ENCODE peak calls at places on chromosomes 1 and 21, in seven cellular contexts. V, L, T, S, X, K and P are unnamed samples.
A peak's percentile ranks its signal among the peaks of the same experiment; 100 is the strongest.

GRCh38 chr1:246947255-246947654 is 15.5 kb upstream of the AHCTF1 start:
- DNase-seq in V (peak; percentile 51), L (no peak), T (no peak), S (peak; percentile 26), X (no peak), K (peak; percentile 72), P (peak; percentile 88)

GRCh38 chr21:46120301-46121285 is 22.7 kb downstream of the COL6A2 start:
- DNase-seq in V (peak; percentile 16), L (no peak), T (peak; percentile 26), S (no peak), X (peak; percentile 56), K (peak; percentile 35), P (peak; percentile 11)

GRCh38 chr1:3745071-3745470 is 7.2 kb upstream of the CCDC27 start:
- DNase-seq in V (no peak), L (no peak), T (no peak), S (no peak), X (no peak), K (peak; percentile 30), P (no peak)

GRCh38 chr1:11144563-11145256 is 44.4 kb upstream of the ANGPTL7 start:
- DNase-seq in V (no peak), L (no peak), T (no peak), S (no peak), X (no peak), K (no peak), P (no peak)

GRCh38 chr1:23562138-23562819 is 3.0 kb upstream of the ID3 start:
- DNase-seq in V (peak; percentile 92), L (peak; percentile 95), T (peak; percentile 94), S (peak; percentile 93), X (peak; percentile 92), K (peak; percentile 91), P (peak; percentile 97)

GRCh38 chr1:7538033-7538432 is 233.1 kb upstream of the VAMP3 start:
- DNase-seq in V (no peak), L (peak; percentile 54), T (peak; percentile 33), S (no peak), X (peak; percentile 15), K (no peak), P (no peak)

GRCh38 chr1:204495078-204495753 is 611 bp upstream of the PIK3C2B start:
- DNase-seq in V (no peak), L (no peak), T (no peak), S (no peak), X (no peak), K (no peak), P (no peak)

GRCh38 chr1:192741095-192741494 is 67.7 kb upstream of the RGS2 start:
- DNase-seq in V (no peak), L (no peak), T (no peak), S (no peak), X (no peak), K (no peak), P (no peak)

GRCh38 chr1:203743101-203743501 is 21.9 kb upstream of the LAX1 start:
- DNase-seq in V (no peak), L (no peak), T (no peak), S (no peak), X (no peak), K (no peak), P (no peak)

GRCh38 chr1:204363335-204364114 is 3.8 kb upstream of the PLEKHA6 start:
- DNase-seq in V (peak; percentile 76), L (peak; percentile 70), T (peak; percentile 74), S (peak; percentile 74), X (peak; percentile 66), K (peak; percentile 74), P (peak; percentile 63)

GRCh38 chr1:235138821-235139220 is 10.2 kb upstream of the TOMM20 start:
- DNase-seq in V (no peak), L (no peak), T (no peak), S (no peak), X (no peak), K (no peak), P (no peak)

GRCh38 chr1:176880954-176881595 is 283.4 kb downstream of the ASTN1 start:
- DNase-seq in V (peak; percentile 67), L (peak; percentile 69), T (peak; percentile 64), S (peak; percentile 76), X (peak; percentile 71), K (peak; percentile 69), P (peak; percentile 79)

GRCh38 chr1:97364086-97364485 is 556.7 kb downstream of the DPYD start:
- DNase-seq in V (no peak), L (no peak), T (no peak), S (no peak), X (no peak), K (no peak), P (no peak)

GRCh38 chr21:38987551-38988210 is 182.0 kb downstream of the ETS2 start:
- DNase-seq in V (no peak), L (no peak), T (no peak), S (no peak), X (no peak), K (no peak), P (no peak)

GRCh38 chr1:112946683-112947082 is 9.3 kb downstream of the SLC16A1 start:
- DNase-seq in V (no peak), L (no peak), T (no peak), S (no peak), X (no peak), K (no peak), P (no peak)

GRCh38 chr1:182259229-182259872 is 132.2 kb downstream of the GLUL start:
- DNase-seq in V (no peak), L (no peak), T (no peak), S (peak; percentile 75), X (no peak), K (peak; percentile 46), P (peak; percentile 47)

GRCh38 chr1:36160949-36161485 is 5.1 kb downstream of the MAP7D1 start:
- DNase-seq in V (peak; percentile 51), L (peak; percentile 47), T (no peak), S (peak; percentile 60), X (peak; percentile 69), K (peak; percentile 78), P (peak; percentile 61)

GRCh38 chr1:177585492-177586220 is 384.2 kb downstream of the SEC16B start:
- DNase-seq in V (no peak), L (no peak), T (no peak), S (peak; percentile 54), X (no peak), K (no peak), P (no peak)

GRCh38 chr1:39573736-39574624 is 2.6 kb downstream of the PABPC4 start:
- DNase-seq in V (no peak), L (no peak), T (no peak), S (no peak), X (no peak), K (no peak), P (peak; percentile 61)

GRCh38 chr1:16095447-16095846 is 22.0 kb upstream of the FAM131C start:
- DNase-seq in V (no peak), L (no peak), T (no peak), S (no peak), X (peak; percentile 70), K (peak; percentile 14), P (no peak)

GRCh38 chr1:14165289-14165867 is 433.1 kb upstream of the KAZN start:
- DNase-seq in V (no peak), L (no peak), T (no peak), S (no peak), X (no peak), K (no peak), P (no peak)

GRCh38 chr1:14168663-14169062 is 429.8 kb upstream of the KAZN start:
- DNase-seq in V (no peak), L (no peak), T (no peak), S (no peak), X (no peak), K (no peak), P (no peak)

GRCh38 chr1:14173598-14173997 is 424.9 kb upstream of the KAZN start:
- DNase-seq in V (no peak), L (no peak), T (no peak), S (no peak), X (no peak), K (no peak), P (no peak)

GRCh38 chr1:14167889-14168288 is 430.6 kb upstream of the KAZN start:
- DNase-seq in V (no peak), L (no peak), T (no peak), S (no peak), X (no peak), K (no peak), P (no peak)
- TF ChIP-seq POLR2A in V (no peak), L (no peak), T (no peak), S (no peak), X (no peak), K (no peak), P (no peak)

DNA sequence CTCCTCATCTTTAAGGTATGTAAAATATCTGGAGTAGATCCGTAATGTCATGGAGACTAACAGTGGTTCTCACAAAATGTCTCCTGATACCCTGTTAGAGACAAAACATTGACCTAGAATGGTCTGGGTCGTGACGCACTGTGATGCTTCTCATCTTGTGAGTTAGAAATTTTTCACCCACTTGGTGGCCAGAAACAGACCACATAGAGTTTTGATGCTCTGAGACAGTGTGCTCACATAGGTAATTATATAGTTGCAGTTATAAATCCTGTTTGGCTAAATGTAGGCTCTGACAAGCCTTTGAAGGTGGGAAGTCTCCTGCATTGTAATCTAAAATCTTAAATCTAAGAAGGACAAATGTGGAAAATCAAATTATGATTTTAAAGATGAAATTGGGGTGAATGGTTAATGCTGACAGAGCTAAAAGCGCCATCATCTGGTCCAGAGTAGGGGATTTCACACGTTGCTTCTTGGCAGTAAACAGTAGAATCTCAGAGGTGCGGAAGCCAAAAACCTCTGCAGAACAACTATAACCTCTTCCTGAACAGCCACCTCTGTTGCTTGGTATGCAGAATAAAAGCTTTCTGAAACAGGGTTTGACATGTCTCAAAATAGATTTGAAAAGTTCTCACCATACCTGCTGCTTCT is 17.0 kb downstream of the RPAP2 start:
- DNase-seq in V (no peak), L (no peak), T (no peak), S (no peak), X (no peak), K (no peak), P (no peak)
- TF ChIP-seq CTCF in V (no peak), L (no peak), T (no peak), S (no peak), X (no peak), K (no peak), P (no peak)

DNA sequence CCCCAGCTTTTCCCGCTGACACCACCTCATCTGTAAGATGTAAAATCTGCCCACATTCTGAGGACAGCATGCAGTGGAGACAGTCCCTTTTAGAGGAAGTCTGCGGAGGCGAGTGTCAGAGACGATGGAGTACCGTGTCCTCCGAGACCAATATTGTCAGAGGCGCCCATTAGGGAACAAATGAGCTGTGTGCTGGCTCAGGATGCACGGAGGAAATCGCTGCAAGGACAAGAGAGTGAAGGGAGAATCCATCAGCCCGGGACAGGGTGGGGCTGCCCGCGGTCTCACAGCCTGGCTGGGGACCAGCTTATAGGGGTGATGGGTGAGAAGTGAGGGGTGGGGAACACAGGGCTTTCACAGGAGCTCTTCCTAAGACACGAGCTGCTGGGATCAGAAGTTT is 214.7 kb downstream of the MATN1 start:
- DNase-seq in V (no peak), L (no peak), T (no peak), S (peak; percentile 14), X (no peak), K (no peak), P (no peak)
- H3K27ac ChIP-seq in V (no peak overlapping the region), L (no peak overlapping the region), T (no peak overlapping the region), S (no peak overlapping the region), X (no peak overlapping the region), K (no peak overlapping the region), P (no peak overlapping the region)

DNA sequence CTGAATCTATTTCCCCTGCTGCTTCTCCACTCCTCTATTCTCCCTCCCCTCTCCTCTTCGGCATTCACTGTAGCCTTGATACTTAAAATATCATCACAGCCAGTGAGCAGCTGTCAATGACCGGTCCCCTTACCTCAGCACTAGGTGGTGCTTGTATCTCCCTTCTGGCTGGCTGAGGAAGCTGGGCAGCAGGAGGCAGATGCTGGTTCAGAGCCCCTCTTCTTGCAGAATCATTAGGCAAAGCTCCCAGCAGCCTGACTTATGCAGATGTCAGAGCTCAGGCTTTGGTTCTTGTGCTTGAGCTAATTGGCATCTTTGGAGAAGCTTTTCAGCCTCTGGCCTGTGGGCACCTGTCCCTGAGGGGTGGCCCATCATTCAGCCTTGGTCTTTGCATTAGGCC is 31.9 kb upstream of the KCNA2 start:
- DNase-seq in V (no peak), L (no peak), T (no peak), S (no peak), X (no peak), K (no peak), P (no peak)
- TF ChIP-seq POLR2A in V (no peak), L (no peak), T (no peak), S (no peak), X (no peak), K (no peak), P (no peak)